ENCODE peak calls at places on chromosomes 2 and 18, in seven cellular contexts. K is esophagus squamous epithelium; B is CD8-positive, alpha-beta T cell; A is psoas muscle; N is endothelial cell of umbilical vein; M is lower lobe of right lung; L is aorta. W is an unnamed sample. For H3K27me3, the result is how much of the 10 kb centered on the place peaks cover.

GRCh38 chr2:138356178-138356577 is 145.4 kb upstream of the SPOPL start:
- DNase-seq in K (no peak), B (no peak), A (no peak), N (peak), M (no peak), L (no peak), W (peak)

GRCh38 chr2:36780231-36780808 is 83.8 kb downstream of the VIT start:
- DNase-seq in K (no peak), B (no peak), A (no peak), N (peak), M (no peak), L (no peak), W (peak)

GRCh38 chr18:26700201-26700600 is 151.8 kb upstream of the KCTD1 start:
- DNase-seq in K (no peak), B (no peak), A (no peak), N (no peak), M (no peak), L (no peak), W (no peak)

GRCh38 chr2:20179755-20180594 is 45.0 kb downstream of the SDC1 start:
- DNase-seq in K (no peak), B (no peak), A (no peak), N (no peak), M (peak), L (peak), W (peak)

GRCh38 chr2:138087761-138088602 is 123.7 kb downstream of the HNMT start:
- DNase-seq in K (no peak), B (no peak), A (no peak), N (no peak), M (no peak), L (no peak), W (no peak)

GRCh38 chr2:64259301-64259700 is 115.1 kb upstream of the PELI1 start:
- DNase-seq in K (no peak), B (no peak), A (no peak), N (peak), M (no peak), L (no peak), W (no peak)

GRCh38 chr2:205716126-205716525 is 33.8 kb downstream of the NRP2 start:
- DNase-seq in K (no peak), B (no peak), A (no peak), N (no peak), M (no peak), L (no peak), W (no peak)

GRCh38 chr2:38907743-38908562 is 18.3 kb downstream of the ARHGEF33 start:
- DNase-seq in K (no peak), B (no peak), A (no peak), N (no peak), M (no peak), L (no peak), W (peak)

GRCh38 chr2:937530-937929 is 13.1 kb upstream of the SNTG2 start:
- DNase-seq in K (no peak), B (no peak), A (no peak), N (no peak), M (no peak), L (no peak), W (no peak)

GRCh38 chr2:105114551-105114950 is 76.7 kb downstream of the MRPS9 start:
- DNase-seq in K (no peak), B (no peak), A (no peak), N (peak), M (no peak), L (no peak), W (peak)

GRCh38 chr18:22149710-22150109 is 19.7 kb upstream of the GATA6 start:
- DNase-seq in K (no peak), B (no peak), A (no peak), N (no peak), M (no peak), L (no peak), W (no peak)

GRCh38 chr2:119523383-119523958 is 812 bp downstream of the SCTR start:
- DNase-seq in K (no peak), B (no peak), A (no peak), N (no peak), M (no peak), L (no peak), W (no peak)
- H3K27me3 ChIP-seq in K (under half), B (under half), A (under half), N (under half), M (under half), L (under half), W (under half)

GRCh38 chr18:59266459-59266858 is 6.8 kb downstream of the RAX start:
- DNase-seq in K (no peak), B (no peak), A (no peak), N (no peak), M (no peak), L (no peak), W (no peak)
- H3K27me3 ChIP-seq in K (half or more), B (under half), A (under half), N (half or more), M (half or more), L (under half), W (half or more)

GRCh38 chr2:236250909-236251579 is 13.2 kb downstream of the ASB18 start:
- DNase-seq in K (no peak), B (no peak), A (no peak), N (peak), M (no peak), L (no peak), W (no peak)
- H3K27me3 ChIP-seq in K (under half), B (under half), A (under half), N (under half), M (under half), L (under half), W (under half)

DNA sequence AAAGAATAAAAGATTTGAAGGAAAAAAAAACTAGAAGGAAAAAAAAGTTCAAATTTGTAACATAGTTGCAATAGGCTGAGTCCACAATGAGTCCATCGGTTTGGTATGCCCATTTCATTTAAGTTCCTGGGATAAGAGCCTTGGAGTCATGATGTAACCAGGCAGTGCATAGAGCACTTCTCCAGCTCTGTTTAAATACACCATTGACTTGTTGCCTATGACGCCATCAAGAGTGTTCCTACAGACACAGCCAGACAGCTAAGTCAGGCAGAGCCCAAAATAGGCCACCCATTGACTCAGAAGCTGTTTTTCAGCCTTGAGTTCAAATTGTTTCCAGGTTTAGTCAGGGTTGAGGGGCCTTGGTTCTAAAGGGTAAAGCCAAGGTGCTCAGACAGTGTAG is 44.9 kb downstream of the SOCS6 start:
- DNase-seq in K (no peak), B (no peak), A (no peak), N (no peak), M (no peak), L (no peak), W (peak)
- H3K27me3 ChIP-seq in K (under half), B (under half), A (under half), N (under half), M (under half), L (under half), W (under half)